ENCODE peak calls at places on chromosomes 12 and 14, in seven cellular contexts. Q, Y, X, T, Z, L and N are unnamed samples. For H3K9me3 and H3K36me3, the result is how much of the 10 kb centered on the place peaks cover.

GRCh38 chr12:50387972-50388478 is 8.4 kb downstream of the FAM186A start:
- DNase-seq in Q (no peak), Y (no peak), X (no peak), T (no peak), Z (no peak), L (no peak), N (no peak)

GRCh38 chr14:69615471-69616407 is 4.3 kb downstream of the SUSD6 start:
- DNase-seq in Q (peak), Y (peak), X (no peak), T (peak), Z (peak), L (peak), N (no peak)

GRCh38 chr12:53048033-53048779 is 1.7 kb upstream of the TNS2 start:
- DNase-seq in Q (peak), Y (peak), X (no peak), T (peak), Z (peak), L (peak), N (peak)

GRCh38 chr12:114662512-114663177 is 21.3 kb downstream of the TBX3 start:
- DNase-seq in Q (peak), Y (peak), X (no peak), T (peak), Z (peak), L (peak), N (no peak)

GRCh38 chr12:1913377-1914115 is 4.9 kb downstream of the CACNA2D4 start:
- DNase-seq in Q (peak), Y (peak), X (peak), T (peak), Z (peak), L (no peak), N (peak)

GRCh38 chr12:84874125-84874824 is 38.3 kb downstream of the SLC6A15 start:
- DNase-seq in Q (no peak), Y (no peak), X (no peak), T (no peak), Z (peak), L (no peak), N (no peak)

GRCh38 chr12:67716817-67717216 is 68.3 kb downstream of the DYRK2 start:
- DNase-seq in Q (no peak), Y (no peak), X (no peak), T (no peak), Z (no peak), L (no peak), N (no peak)

GRCh38 chr12:49534806-49535278 is 4.0 kb upstream of the KCNH3 start:
- DNase-seq in Q (no peak), Y (peak), X (no peak), T (no peak), Z (no peak), L (no peak), N (no peak)

GRCh38 chr12:3988519-3989217 is 115.5 kb upstream of the PARP11 start:
- DNase-seq in Q (no peak), Y (no peak), X (no peak), T (no peak), Z (no peak), L (no peak), N (no peak)

GRCh38 chr12:114903394-114903748 is 219.4 kb upstream of the TBX3 start:
- DNase-seq in Q (no peak), Y (no peak), X (no peak), T (no peak), Z (no peak), L (no peak), N (no peak)

GRCh38 chr14:29724991-29725390 is 202.7 kb downstream of the PRKD1 start:
- DNase-seq in Q (no peak), Y (no peak), X (no peak), T (no peak), Z (no peak), L (no peak), N (no peak)

GRCh38 chr14:104816678-104816945 is 15.7 kb downstream of the ZBTB42 start:
- DNase-seq in Q (no peak), Y (no peak), X (no peak), T (no peak), Z (no peak), L (no peak), N (no peak)

GRCh38 chr12:12721251-12721689 is 4.1 kb downstream of the CDKN1B start:
- DNase-seq in Q (no peak), Y (no peak), X (no peak), T (no peak), Z (no peak), L (peak), N (no peak)

GRCh38 chr14:28763914-28764848 is 2.4 kb upstream of the FOXG1 start:
- DNase-seq in Q (no peak), Y (no peak), X (no peak), T (no peak), Z (no peak), L (no peak), N (no peak)

GRCh38 chr12:12551115-12551514 is 11.5 kb downstream of the DUSP16 start:
- DNase-seq in Q (no peak), Y (no peak), X (no peak), T (no peak), Z (no peak), L (no peak), N (no peak)

GRCh38 chr14:105526781-105527380 is 498 bp downstream of the TMEM121 start:
- DNase-seq in Q (peak), Y (no peak), X (no peak), T (peak), Z (no peak), L (no peak), N (peak)

GRCh38 chr12:92108651-92109050 is 37.0 kb downstream of the BTG1 start:
- DNase-seq in Q (no peak), Y (no peak), X (no peak), T (no peak), Z (peak), L (no peak), N (no peak)

GRCh38 chr14:71521736-71522135 is 410.5 kb upstream of the RGS6 start:
- DNase-seq in Q (no peak), Y (no peak), X (no peak), T (no peak), Z (no peak), L (no peak), N (no peak)

GRCh38 chr12:75995691-75996090 is 35.9 kb downstream of the PHLDA1 start:
- DNase-seq in Q (no peak), Y (no peak), X (no peak), T (no peak), Z (no peak), L (no peak), N (no peak)

GRCh38 chr12:3537916-3538690 is 47.1 kb downstream of the PRMT8 start:
- DNase-seq in Q (no peak), Y (no peak), X (peak), T (no peak), Z (no peak), L (no peak), N (no peak)

GRCh38 chr12:1117970-1118563 is 127.0 kb downstream of the ERC1 start:
- DNase-seq in Q (peak), Y (peak), X (no peak), T (peak), Z (peak), L (peak), N (no peak)

GRCh38 chr14:101849125-101849524 is 87.6 kb downstream of the PPP2R5C start:
- DNase-seq in Q (peak), Y (no peak), X (no peak), T (no peak), Z (no peak), L (peak), N (no peak)

GRCh38 chr14:68947802-68948201 is 31.3 kb downstream of the ACTN1 start:
- DNase-seq in Q (peak), Y (peak), X (no peak), T (peak), Z (peak), L (peak), N (no peak)

GRCh38 chr14:67514203-67514607 is 18.9 kb upstream of the PLEKHH1 start:
- DNase-seq in Q (no peak), Y (no peak), X (no peak), T (no peak), Z (peak), L (peak), N (no peak)

GRCh38 chr12:130706311-130706710 is 9.8 kb downstream of the RIMBP2 start:
- DNase-seq in Q (peak), Y (peak), X (no peak), T (peak), Z (no peak), L (no peak), N (no peak)

GRCh38 chr14:69818760-69819191 is 21.7 kb upstream of the SLC10A1 start:
- DNase-seq in Q (peak), Y (no peak), X (no peak), T (no peak), Z (peak), L (peak), N (no peak)

GRCh38 chr12:122866950-122867607 is 28.8 kb downstream of the VPS37B start:
- DNase-seq in Q (no peak), Y (peak), X (no peak), T (peak), Z (no peak), L (no peak), N (no peak)

GRCh38 chr12:47192046-47192445 is 112.3 kb upstream of the AMIGO2 start:
- DNase-seq in Q (no peak), Y (no peak), X (no peak), T (no peak), Z (no peak), L (no peak), N (no peak)

GRCh38 chr12:120229071-120229582 is 28.2 kb upstream of the RPLP0 start:
- DNase-seq in Q (peak), Y (no peak), X (no peak), T (no peak), Z (no peak), L (no peak), N (no peak)

GRCh38 chr14:106039400-106039799 is 513.0 kb downstream of the TMEM121 start:
- DNase-seq in Q (peak), Y (no peak), X (no peak), T (no peak), Z (no peak), L (peak), N (no peak)

GRCh38 chr14:87264796-87265195 is 728.2 kb downstream of the GALC start:
- DNase-seq in Q (no peak), Y (no peak), X (no peak), T (no peak), Z (no peak), L (no peak), N (no peak)

GRCh38 chr14:87264386-87264785 is 728.6 kb downstream of the GALC start:
- DNase-seq in Q (no peak), Y (no peak), X (no peak), T (no peak), Z (no peak), L (no peak), N (no peak)

GRCh38 chr14:87255046-87255445 is 737.9 kb downstream of the GALC start:
- DNase-seq in Q (no peak), Y (no peak), X (no peak), T (no peak), Z (no peak), L (no peak), N (no peak)

GRCh38 chr14:87261621-87262020 is 731.4 kb downstream of the GALC start:
- DNase-seq in Q (no peak), Y (no peak), X (no peak), T (no peak), Z (no peak), L (no peak), N (no peak)

DNA sequence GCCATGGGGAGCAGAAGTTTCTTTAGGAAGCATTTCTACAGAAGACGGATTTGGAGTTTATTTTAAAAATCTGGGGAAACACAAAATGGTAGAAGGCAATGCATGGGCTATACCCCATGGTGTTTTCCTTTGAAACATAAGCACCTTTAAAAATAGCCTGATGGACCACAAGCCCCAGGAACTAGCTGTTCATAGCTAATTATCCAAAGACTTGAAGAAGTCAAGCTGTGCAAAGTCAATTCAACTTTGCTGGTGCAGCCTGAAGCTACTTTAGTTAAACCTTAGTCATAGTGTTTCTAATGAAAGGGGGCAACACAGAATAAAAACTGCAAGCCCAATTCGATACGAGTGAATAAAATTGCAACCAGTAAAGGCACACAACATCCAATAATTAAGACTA is 732.5 kb downstream of the GALC start:
- DNase-seq in Q (no peak), Y (no peak), X (no peak), T (no peak), Z (no peak), L (no peak), N (no peak)
- H3K9me3 ChIP-seq in Q (under half), Y (under half), X (under half), T (under half), Z (under half), L (under half), N (under half)

DNA sequence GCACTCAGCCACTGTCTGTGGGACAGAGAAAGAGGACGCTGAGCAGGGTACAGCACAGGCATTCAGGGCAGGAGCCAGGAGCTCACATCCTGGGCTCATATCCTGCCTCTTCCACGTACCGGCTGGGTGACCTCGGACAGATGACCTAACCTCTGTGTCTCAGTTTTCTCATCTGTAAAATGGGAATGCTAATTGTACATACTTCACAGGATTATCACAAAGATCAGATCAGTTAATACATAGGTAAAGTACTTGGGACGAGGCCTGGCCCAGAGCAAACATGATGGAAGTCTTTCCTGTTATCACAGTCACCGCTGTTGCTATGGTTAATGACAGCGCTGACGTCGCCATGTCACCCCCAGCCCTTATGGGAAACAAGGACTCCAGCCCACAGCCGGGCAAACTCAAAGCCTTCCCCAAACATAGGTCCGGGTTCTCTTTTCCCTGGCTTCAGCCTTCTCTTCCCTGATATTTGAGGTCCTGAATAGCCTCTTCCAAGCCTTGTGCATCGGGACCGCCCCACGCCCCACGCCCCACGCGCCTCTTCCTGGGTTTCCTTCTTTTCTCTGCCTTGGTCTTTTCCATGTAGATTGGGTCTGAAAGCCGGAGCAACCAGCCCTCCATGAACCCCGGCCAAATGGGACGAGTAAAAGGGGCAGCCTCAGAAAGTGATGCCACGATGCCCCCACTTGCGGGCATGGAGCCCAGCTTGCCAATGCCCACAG is 125.3 kb downstream of the RFLNA start:
- DNase-seq in Q (no peak), Y (no peak), X (no peak), T (no peak), Z (no peak), L (no peak), N (no peak)
- H3K36me3 ChIP-seq in Q (under half), Y (half or more), X (under half), T (under half), Z (under half), L (under half), N (half or more)

GRCh38 chr12:19129486-19130223 is at the start of gene PLEKHA5:
- DNase-seq in Q (peak), Y (peak), X (no peak), T (peak), Z (peak), L (peak), N (no peak)
- TF ChIP-seq CTCF in Q (no peak), Y (no peak), X (no peak), T (no peak), Z (no peak), L (peak), N (peak)

DNA sequence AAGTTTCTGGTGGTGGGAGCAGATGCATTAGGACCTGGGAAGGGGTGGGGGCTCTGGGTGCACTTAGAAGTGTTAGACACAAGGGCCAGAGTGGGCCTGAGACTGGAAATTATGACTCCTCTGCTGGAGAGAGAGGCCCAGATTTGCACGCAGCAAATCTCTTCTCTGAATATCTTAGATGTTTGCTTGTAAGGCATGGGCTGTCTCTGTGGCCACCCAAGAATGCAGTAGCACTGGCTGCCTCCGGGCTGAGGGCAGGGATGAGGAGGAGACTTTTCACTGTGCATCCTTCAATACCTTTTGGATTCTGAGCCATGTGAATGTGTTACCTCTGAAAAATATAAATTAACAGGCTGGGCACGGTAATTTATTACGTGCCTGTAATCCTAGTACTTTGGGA is 14.0 kb upstream of the RABGGTA start:
- DNase-seq in Q (no peak), Y (no peak), X (no peak), T (no peak), Z (no peak), L (no peak), N (peak)
- H3K9me3 ChIP-seq in Q (under half), Y (under half), X (under half), T (under half), Z (under half), L (under half), N (under half)

GRCh38 chr14:52877628-52878027 is 73.2 kb downstream of the FERMT2 start:
- DNase-seq in Q (no peak), Y (no peak), X (no peak), T (no peak), Z (no peak), L (no peak), N (no peak)

GRCh38 chr14:52874389-52874788 is 76.5 kb downstream of the FERMT2 start:
- DNase-seq in Q (no peak), Y (no peak), X (no peak), T (no peak), Z (no peak), L (no peak), N (no peak)

GRCh38 chr14:52876806-52877205 is 74.0 kb downstream of the FERMT2 start:
- DNase-seq in Q (no peak), Y (no peak), X (no peak), T (no peak), Z (no peak), L (no peak), N (no peak)

GRCh38 chr14:52875707-52876106 is 75.1 kb downstream of the FERMT2 start:
- DNase-seq in Q (no peak), Y (no peak), X (no peak), T (no peak), Z (no peak), L (no peak), N (no peak)

DNA sequence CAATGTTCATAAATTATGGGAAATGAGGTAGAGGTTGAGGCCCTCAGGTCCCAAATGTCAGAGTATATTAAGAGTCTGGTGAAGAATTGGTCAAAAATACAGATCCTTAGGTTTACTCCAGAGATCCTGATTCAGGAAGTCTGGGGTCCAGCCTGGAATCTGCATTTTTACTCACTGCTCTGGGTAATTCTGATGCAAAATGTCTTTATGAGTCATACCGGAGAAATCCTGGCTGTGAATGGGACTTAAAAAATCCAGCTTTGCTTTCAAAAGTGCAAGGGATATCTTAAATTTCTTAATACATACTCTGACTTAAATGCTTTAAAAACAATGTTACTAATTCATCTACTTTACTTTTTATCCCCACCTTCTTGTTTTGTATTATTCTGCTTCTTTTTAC is 74.5 kb downstream of the FERMT2 start:
- DNase-seq in Q (no peak), Y (no peak), X (no peak), T (no peak), Z (no peak), L (no peak), N (no peak)
- H3K36me3 ChIP-seq in Q (under half), Y (half or more), X (under half), T (under half), Z (under half), L (under half), N (half or more)

DNA sequence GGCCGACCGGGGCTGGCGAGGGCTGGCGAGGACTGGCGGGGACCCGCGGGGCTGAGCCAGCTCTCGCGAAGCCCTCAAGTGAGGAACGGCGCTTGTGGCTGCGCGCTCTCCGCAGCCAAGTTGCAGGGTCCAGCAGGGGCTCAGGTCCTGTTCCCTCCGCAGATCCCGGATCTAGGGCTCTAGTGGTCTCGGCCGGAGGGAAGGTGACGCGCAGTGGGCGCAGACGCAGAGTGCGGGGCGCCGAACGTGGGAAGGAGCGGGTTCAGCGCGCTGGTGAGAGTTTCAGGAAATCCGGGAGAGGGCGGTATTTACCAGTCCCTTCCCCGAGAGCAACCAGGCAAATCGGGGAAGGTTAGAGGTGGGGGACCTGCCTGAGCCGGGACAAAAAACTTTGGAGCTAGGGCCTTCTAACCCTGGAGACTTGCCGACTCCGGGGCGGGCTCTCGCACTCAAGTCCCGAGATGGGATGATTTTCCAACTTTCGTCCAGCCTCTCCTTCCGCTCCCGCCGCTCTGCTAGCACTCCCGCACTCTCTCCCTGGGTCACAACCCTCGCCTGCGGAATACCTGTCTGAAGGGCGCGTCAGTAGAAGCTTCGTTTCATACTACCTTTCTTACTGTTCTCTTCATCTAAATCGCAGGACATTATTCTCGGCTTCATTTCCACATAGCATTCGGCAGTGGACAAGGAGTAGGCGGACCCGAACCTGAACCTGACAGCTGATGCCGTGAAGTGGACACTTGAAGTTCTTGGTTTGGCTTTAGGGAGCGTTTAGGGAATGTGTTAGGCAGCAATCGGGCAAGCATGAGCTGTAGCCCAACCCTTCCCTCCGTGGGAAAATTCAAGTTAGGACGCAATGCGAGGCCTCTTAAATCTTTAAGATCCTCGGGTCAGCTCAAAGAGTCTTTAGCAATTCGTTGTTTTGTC is 13.6 kb upstream of the PAX9 start:
- DNase-seq in Q (no peak), Y (no peak), X (no peak), T (peak), Z (no peak), L (no peak), N (no peak)
- TF ChIP-seq CTCF in Q (no peak), Y (no peak), X (no peak), T (peak), Z (peak), L (peak), N (peak)